ENCODE peak calls at places on chromosome 11, in seven cellular contexts. L is cardiac muscle cell; E is stimulated activated CD4-positive, alpha-beta T cell treated with anti-CD3 and anti-CD28 coated beads, Interleukin-15, amount 100 ng/mL, for 1 hour; Q is activated naive CD4-positive, alpha-beta T cell; G is activated naive CD8-positive, alpha-beta T cell treated with anti-CD3 and anti-CD28 coated beads, Interleukin-2, amount 50 U/mL, for 24 hours; W is activated CD8-positive, alpha-beta T cell treated with anti-CD3 and anti-CD28 coated beads for 36 hours; I is islet precursor cell. M is an unnamed sample.

GRCh38 chr11:73761403-73761945 is 600 bp upstream of the RAB6A start:
- DNase-seq in G (no peak), I (no peak), Q (no peak), E (no peak), L (no peak), W (no peak), M (no peak)

GRCh38 chr11:9755561-9755960 is 91.7 kb downstream of the SWAP70 start:
- DNase-seq in I (peak), L (no peak), E (no peak), Q (no peak), G (no peak), W (no peak), M (no peak)

GRCh38 chr11:58490827-58491226 is 17.1 kb downstream of the OR5B21 start:
- DNase-seq in E (no peak), Q (no peak), L (no peak), W (no peak), G (no peak), I (no peak), M (no peak)

GRCh38 chr11:94150056-94150455 is 21.4 kb downstream of the PANX1 start:
- DNase-seq in L (no peak), E (no peak), G (no peak), Q (no peak), I (no peak), W (no peak), M (no peak)

GRCh38 chr11:8773916-8774537 is 91.4 kb downstream of the RPL27A start:
- DNase-seq in Q (no peak), L (no peak), W (no peak), G (no peak), I (peak), E (no peak), M (no peak)

GRCh38 chr11:10856689-10857603 is 907 bp downstream of the ZBED5 start:
- DNase-seq in Q (no peak), G (no peak), E (no peak), I (peak), L (peak), W (no peak), M (no peak)

GRCh38 chr11:12318791-12319733 is 58.3 kb upstream of the PARVA start:
- DNase-seq in W (no peak), Q (no peak), I (no peak), L (no peak), E (no peak), G (no peak), M (no peak)

GRCh38 chr11:15627560-15627959 is 512.8 kb downstream of the INSC start:
- DNase-seq in L (no peak), Q (no peak), W (no peak), G (no peak), E (no peak), I (no peak), M (no peak)

GRCh38 chr11:46733234-46733633 is 14.2 kb downstream of the F2 start:
- DNase-seq in I (no peak), W (no peak), E (no peak), L (no peak), Q (no peak), G (no peak), M (no peak)

GRCh38 chr11:79544324-79544723 is 103.5 kb upstream of the TENM4 start:
- DNase-seq in Q (no peak), E (no peak), L (no peak), G (no peak), I (no peak), W (no peak), M (no peak)

GRCh38 chr11:91174734-91175133 is 951.9 kb upstream of the CHORDC1 start:
- DNase-seq in Q (no peak), E (no peak), L (no peak), G (no peak), I (no peak), W (no peak), M (no peak)

GRCh38 chr11:129307162-129307561 is 68.5 kb upstream of the BARX2 start:
- DNase-seq in L (no peak), W (no peak), G (no peak), E (no peak), I (no peak), Q (no peak), M (no peak)

GRCh38 chr11:17238377-17238776 is 30.6 kb upstream of the PIK3C2A start:
- DNase-seq in G (no peak), I (peak), Q (no peak), L (no peak), W (no peak), E (no peak), M (peak)

GRCh38 chr11:74288161-74288560 is 23.3 kb downstream of the P4HA3 start:
- DNase-seq in L (no peak), G (no peak), W (no peak), I (no peak), E (no peak), Q (no peak), M (no peak)

GRCh38 chr11:24556693-24557092 is 59.8 kb downstream of the LUZP2 start:
- DNase-seq in G (no peak), W (no peak), L (no peak), Q (no peak), E (no peak), I (no peak), M (no peak)

GRCh38 chr11:13169709-13170108 is 107.9 kb upstream of the BMAL1 start:
- DNase-seq in G (no peak), L (no peak), W (no peak), I (no peak), Q (no peak), E (no peak), M (no peak)

GRCh38 chr11:120432056-120433018 is 79.2 kb upstream of the GRIK4 start:
- DNase-seq in E (no peak), Q (no peak), I (peak), L (no peak), W (peak), G (peak), M (no peak)

GRCh38 chr11:67022961-67023956 is at the start of gene SYT12:
- DNase-seq in I (peak), L (peak), G (peak), E (no peak), W (peak), Q (no peak), M (no peak)

GRCh38 chr11:16780146-16780545 is 41.7 kb downstream of the C11orf58 start:
- DNase-seq in I (no peak), E (no peak), W (no peak), L (no peak), Q (no peak), G (no peak), M (no peak)

GRCh38 chr11:94563176-94563847 is 3.9 kb upstream of the PIWIL4 start:
- DNase-seq in L (peak), Q (no peak), G (no peak), E (no peak), W (no peak), I (peak), M (no peak)

GRCh38 chr11:109960831-109961230 is 132.4 kb upstream of the ZC3H12C start:
- DNase-seq in L (no peak), I (peak), Q (no peak), W (no peak), G (no peak), E (no peak), M (peak)

GRCh38 chr11:88297320-88298263 is 39.9 kb downstream of the CTSC start:
- DNase-seq in Q (no peak), G (no peak), L (peak), W (no peak), I (no peak), E (no peak), M (no peak)

M was measured in ELF-1.